ENCODE peak calls at places on chromosome 18, in eight cellular contexts. T is HepG2, Q is MM.1S, S is OCI-LY7, I is PC-9, L is H9, C is fibroblast of lung, U is GM23338. Y is an unnamed sample.

GRCh38 chr18:54149078-54149697 is 75.3 kb downstream of the MBD2 start:
- DNase-seq in T (peak; percentile 27), Q (no peak), S (no peak), I (peak; percentile 47), L (no peak), C (peak; percentile 82), U (peak; percentile 14), Y (no peak)

GRCh38 chr18:38545071-38545470 is 979.5 kb upstream of the CELF4 start:
- DNase-seq in T (peak; percentile 24), Q (peak; percentile 29), S (no peak), I (no peak), L (peak; percentile 70), C (peak; percentile 1), U (peak; percentile 82), Y (peak; percentile 37)

GRCh38 chr18:36212301-36212977 is 25.1 kb downstream of the MOCOS start:
- DNase-seq in T (no peak), Q (no peak), S (no peak), I (no peak), L (no peak), C (peak; percentile 30), U (no peak), Y (peak; percentile 27)

GRCh38 chr18:79429381-79429780 is 33.7 kb downstream of the NFATC1 start:
- DNase-seq in T (no peak), Q (no peak), S (no peak), I (no peak), L (no peak), C (no peak), U (no peak), Y (no peak)

GRCh38 chr18:54812885-54813284 is 15.4 kb upstream of the RAB27B start:
- DNase-seq in T (no peak), Q (peak; percentile 34), S (no peak), I (no peak), L (no peak), C (no peak), U (no peak), Y (no peak)

GRCh38 chr18:46946656-46947282 is 29.4 kb downstream of the KATNAL2 start:
- DNase-seq in T (no peak), Q (peak; percentile 88), S (no peak), I (peak; percentile 68), L (peak; percentile 95), C (peak; percentile 83), U (peak; percentile 98), Y (peak; percentile 97)

GRCh38 chr18:46554406-46554805 is 102.6 kb downstream of the LOXHD1 start:
- DNase-seq in T (no peak), Q (no peak), S (no peak), I (no peak), L (no peak), C (no peak), U (no peak), Y (no peak)

GRCh38 chr18:43919565-43919964 is 642.3 kb upstream of the SYT4 start:
- DNase-seq in T (no peak), Q (no peak), S (no peak), I (no peak), L (no peak), C (peak; percentile 19), U (no peak), Y (no peak)

GRCh38 chr18:28469946-28470345 is 293.0 kb upstream of the CDH2 start:
- DNase-seq in T (no peak), Q (no peak), S (no peak), I (no peak), L (no peak), C (no peak), U (no peak), Y (no peak)

GRCh38 chr18:75041586-75041985 is 167.4 kb downstream of the PTGR3 start:
- DNase-seq in T (no peak), Q (no peak), S (peak; percentile 6), I (no peak), L (no peak), C (peak; percentile 54), U (peak; percentile 52), Y (no peak)

GRCh38 chr18:79366177-79367094 is 29.3 kb upstream of the NFATC1 start:
- DNase-seq in T (no peak), Q (no peak), S (no peak), I (no peak), L (no peak), C (peak; percentile 92), U (no peak), Y (no peak)

GRCh38 chr18:57666818-57667497 is 45.3 kb upstream of the NARS1 start:
- DNase-seq in T (no peak), Q (no peak), S (no peak), I (no peak), L (no peak), C (peak; percentile 79), U (no peak), Y (no peak)

GRCh38 chr18:69138088-69138487 is 262.6 kb upstream of the DOK6 start:
- DNase-seq in T (no peak), Q (no peak), S (no peak), I (no peak), L (no peak), C (no peak), U (no peak), Y (no peak)

GRCh38 chr18:32889620-32890593 is 117.1 kb upstream of the KLHL14 start:
- DNase-seq in T (no peak), Q (no peak), S (no peak), I (no peak), L (peak; percentile 33), C (no peak), U (peak; percentile 51), Y (peak; percentile 66)

GRCh38 chr18:32888311-32888710 is 115.5 kb upstream of the KLHL14 start:
- DNase-seq in T (no peak), Q (no peak), S (no peak), I (no peak), L (no peak), C (no peak), U (no peak), Y (no peak)

GRCh38 chr18:32893915-32894314 is 121.1 kb upstream of the KLHL14 start:
- DNase-seq in T (peak; percentile 45), Q (no peak), S (no peak), I (no peak), L (no peak), C (no peak), U (peak; percentile 60), Y (no peak)

GRCh38 chr18:32891130-32891529 is 118.3 kb upstream of the KLHL14 start:
- DNase-seq in T (no peak), Q (peak; percentile 41), S (peak; percentile 12), I (no peak), L (no peak), C (no peak), U (no peak), Y (no peak)

DNA sequence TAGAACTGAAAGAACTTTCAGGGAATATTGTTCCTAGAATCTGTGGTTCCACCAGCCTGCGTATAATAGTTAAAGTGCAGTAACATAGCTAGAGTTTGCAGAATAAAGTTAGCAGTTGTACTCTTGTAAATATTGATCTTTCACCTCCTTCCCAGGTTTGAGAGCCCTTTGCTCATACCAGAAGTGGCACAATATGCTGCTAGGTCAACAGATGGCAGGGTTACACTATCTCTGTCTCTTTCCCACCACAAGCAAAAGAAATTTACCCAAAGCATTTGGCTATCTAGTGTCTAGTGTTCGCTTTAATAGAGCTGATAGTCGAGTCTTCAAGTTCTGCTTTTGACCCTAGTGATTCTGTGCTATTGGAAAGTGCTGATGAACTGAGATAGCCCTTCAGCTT is 119.0 kb upstream of the KLHL14 start:
- DNase-seq in T (peak; percentile 11), Q (no peak), S (no peak), I (no peak), L (no peak), C (peak; percentile 6), U (no peak), Y (no peak)
- TF ChIP-seq CTCF in T (peak; percentile 52), Q (peak; percentile 10), S (no peak), I (no peak), L (no peak), C (no peak), U (no peak), Y (no peak)

DNA sequence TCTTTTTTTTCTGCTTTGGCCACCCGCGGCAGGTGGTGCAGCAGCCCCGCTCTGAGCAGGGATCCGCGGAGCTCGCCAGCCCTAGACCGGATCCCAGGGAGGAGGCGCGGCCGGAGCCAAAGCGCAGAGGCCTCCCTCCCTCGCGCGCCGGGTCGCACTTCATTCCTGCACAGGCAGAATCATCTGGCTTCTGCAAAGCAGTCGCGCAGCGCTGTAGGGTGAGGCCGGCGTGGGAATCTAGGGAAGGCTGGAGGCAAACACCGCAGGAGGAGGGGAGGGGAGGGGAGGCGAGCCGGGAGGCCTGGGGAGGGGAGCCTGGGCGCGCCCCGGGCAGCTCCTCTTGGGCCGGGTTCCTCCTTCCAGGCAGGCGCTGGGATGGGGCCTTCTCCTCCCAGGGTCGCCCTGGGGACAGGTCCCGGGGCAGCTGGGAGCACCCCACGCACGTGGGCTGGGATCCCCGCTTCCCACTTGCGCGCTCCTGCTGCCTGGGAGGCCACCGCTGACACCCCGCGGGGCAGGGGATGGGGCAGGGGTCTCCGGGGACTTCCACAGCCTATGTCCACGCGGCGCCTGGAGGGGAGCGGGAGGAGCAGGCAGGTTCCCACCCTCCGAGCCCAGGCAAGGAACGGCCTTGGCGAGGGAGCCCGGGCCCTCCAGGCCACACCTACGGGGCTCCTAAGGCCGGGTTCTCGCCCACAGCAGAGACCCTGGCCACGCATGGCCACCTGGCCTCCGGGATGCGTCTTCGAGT is 45.0 kb downstream of the MBP start:
- DNase-seq in T (no peak), Q (no peak), S (no peak), I (peak; percentile 76), L (no peak), C (peak; percentile 63), U (peak; percentile 71), Y (peak; percentile 73)
- H2AFZ ChIP-seq in T (no peak overlapping the region), Q (no peak overlapping the region), S (no peak overlapping the region), I (no peak overlapping the region), L (no peak overlapping the region), C (no peak overlapping the region), U (peak overlapping the region; percentile 69), Y (peak overlapping the region; percentile 70)

DNA sequence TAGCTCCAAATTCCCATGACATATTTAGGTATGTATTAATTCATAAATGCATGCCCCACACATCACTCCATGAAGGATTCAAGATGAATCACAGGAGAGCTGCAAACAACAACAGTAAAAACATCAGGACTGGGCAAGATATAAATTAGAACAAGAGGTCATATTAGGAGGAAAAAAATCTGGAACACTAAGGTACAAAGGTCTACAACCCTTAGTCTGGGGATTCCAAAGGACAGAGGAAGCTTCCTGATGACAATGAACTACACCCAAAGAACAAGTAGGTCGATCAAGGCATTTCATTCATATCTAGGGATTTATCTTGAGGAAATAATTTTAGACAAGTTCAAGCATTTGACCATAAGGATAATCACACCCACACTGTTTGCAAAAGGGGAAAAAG is 14.5 kb downstream of the VPS4B start:
- DNase-seq in T (no peak), Q (no peak), S (no peak), I (no peak), L (no peak), C (no peak), U (no peak), Y (no peak)
- H3K79me2 ChIP-seq in T (peaks cover 6% of the 10 kb centered on the region), Q (peaks cover 39% of the 10 kb centered on the region), S (peaks cover 16% of the 10 kb centered on the region), I (peaks cover 12% of the 10 kb centered on the region), L (no peaks in the 10 kb centered on the region), C (peaks cover 20% of the 10 kb centered on the region), U (peaks cover 18% of the 10 kb centered on the region), Y (peaks cover 12% of the 10 kb centered on the region)

DNA sequence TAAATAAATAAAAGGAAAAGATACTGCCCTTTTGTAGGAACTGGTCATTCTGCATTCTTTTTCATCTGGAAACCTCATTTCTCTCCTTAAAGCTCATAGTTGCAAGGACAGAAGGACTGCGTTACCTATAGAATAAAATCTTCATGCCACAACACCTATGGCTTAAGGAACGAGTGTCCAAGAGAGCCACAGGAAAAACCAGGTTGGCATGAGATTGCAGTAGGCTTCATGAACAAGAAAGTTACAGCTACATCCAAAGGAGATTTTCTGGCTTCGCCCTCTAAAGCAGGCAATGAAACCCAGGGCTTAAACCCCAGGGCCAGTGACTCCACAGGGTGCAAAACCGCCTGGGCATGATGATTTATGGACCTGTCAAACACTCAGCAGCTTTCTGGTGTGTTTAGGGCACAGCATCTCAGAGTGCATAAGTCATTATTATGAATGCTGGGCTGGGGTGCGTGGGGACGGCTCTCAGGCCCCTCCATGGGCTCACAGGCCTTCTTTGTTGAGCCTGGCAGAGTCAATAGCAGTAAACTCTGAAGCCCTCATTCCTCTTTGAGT is 30.7 kb upstream of the PIEZO2 start:
- DNase-seq in T (no peak), Q (no peak), S (no peak), I (no peak), L (no peak), C (no peak), U (no peak), Y (no peak)
- TF ChIP-seq CTCF in T (no peak), Q (no peak), S (no peak), I (no peak), L (no peak), C (no peak), U (no peak), Y (no peak)